ENCODE peak calls at places on chromosomes 5 and 9, in five cellular contexts. One of them, this sample, is unnamed.

GRCh38 chr9:120735009-120735408 is 20.7 kb upstream of the MEGF9 start:
- DNase-seq in K562: no peak
- DNase-seq in HTR-8/SVneo: no peak
- DNase-seq in A172: no peak
- DNase-seq in GM12892: no peak
- DNase-seq in this sample: no peak

GRCh38 chr5:132009706-132010405 is 1.6 kb downstream of the ACSL6 start:
- DNase-seq in K562: no peak
- DNase-seq in HTR-8/SVneo: no peak
- DNase-seq in A172: no peak
- DNase-seq in GM12892: no peak
- DNase-seq in this sample: no peak

GRCh38 chr9:91384954-91385353 is 23.2 kb upstream of the AUH start:
- DNase-seq in K562: no peak
- DNase-seq in HTR-8/SVneo: no peak
- DNase-seq in A172: no peak
- DNase-seq in GM12892: no peak
- DNase-seq in this sample: no peak

GRCh38 chr9:105828596-105829213 is 134.4 kb downstream of the TMEM38B start:
- DNase-seq in K562: no peak
- DNase-seq in HTR-8/SVneo: no peak
- DNase-seq in A172: no peak
- DNase-seq in GM12892: no peak
- DNase-seq in this sample: no peak

GRCh38 chr9:2465921-2466460 is 155.6 kb upstream of the VLDLR start:
- DNase-seq in K562: no peak
- DNase-seq in HTR-8/SVneo: peak; percentile 23
- DNase-seq in A172: no peak
- DNase-seq in GM12892: no peak
- DNase-seq in this sample: no peak

GRCh38 chr9:107737987-107738743 is 248.6 kb upstream of the KLF4 start:
- DNase-seq in K562: no peak
- DNase-seq in HTR-8/SVneo: no peak
- DNase-seq in A172: peak; percentile 53
- DNase-seq in GM12892: no peak
- DNase-seq in this sample: no peak

GRCh38 chr5:37723147-37723961 is 116.5 kb downstream of the GDNF start:
- DNase-seq in K562: peak; percentile 62
- DNase-seq in HTR-8/SVneo: no peak
- DNase-seq in A172: no peak
- DNase-seq in GM12892: no peak
- DNase-seq in this sample: peak; percentile 50

GRCh38 chr5:1522601-1523479 is 920 bp downstream of the LPCAT1 start:
- DNase-seq in K562: peak; percentile 43
- DNase-seq in HTR-8/SVneo: no peak
- DNase-seq in A172: no peak
- DNase-seq in GM12892: no peak
- DNase-seq in this sample: no peak

GRCh38 chr5:177232761-177233160 is 70.8 kb downstream of the RAB24 start:
- DNase-seq in K562: no peak
- DNase-seq in HTR-8/SVneo: no peak
- DNase-seq in A172: no peak
- DNase-seq in GM12892: no peak
- DNase-seq in this sample: no peak

GRCh38 chr5:143471041-143471509 is 67.6 kb upstream of the NR3C1 start:
- DNase-seq in K562: no peak
- DNase-seq in HTR-8/SVneo: no peak
- DNase-seq in A172: peak; percentile 29
- DNase-seq in GM12892: no peak
- DNase-seq in this sample: no peak

GRCh38 chr5:178293815-178294214 is 61.2 kb upstream of the PHYKPL start:
- DNase-seq in K562: no peak
- DNase-seq in HTR-8/SVneo: no peak
- DNase-seq in A172: no peak
- DNase-seq in GM12892: no peak
- DNase-seq in this sample: no peak

GRCh38 chr5:111762895-111763294 is 5.9 kb upstream of the NREP start:
- DNase-seq in K562: no peak
- DNase-seq in HTR-8/SVneo: no peak
- DNase-seq in A172: no peak
- DNase-seq in GM12892: no peak
- DNase-seq in this sample: no peak

GRCh38 chr5:80990527-80990926 is 30.4 kb downstream of the RASGRF2 start:
- DNase-seq in K562: no peak
- DNase-seq in HTR-8/SVneo: no peak
- DNase-seq in A172: no peak
- DNase-seq in GM12892: no peak
- DNase-seq in this sample: no peak

GRCh38 chr5:73663161-73663859 is 37.3 kb downstream of the ARHGEF28 start:
- DNase-seq in K562: no peak
- DNase-seq in HTR-8/SVneo: no peak
- DNase-seq in A172: no peak
- DNase-seq in GM12892: no peak
- DNase-seq in this sample: no peak

GRCh38 chr9:93058357-93059096 is at the start of gene SUSD3:
- DNase-seq in K562: peak; percentile 94
- DNase-seq in HTR-8/SVneo: no peak
- DNase-seq in A172: no peak
- DNase-seq in GM12892: peak; percentile 74
- DNase-seq in this sample: no peak

GRCh38 chr5:55969956-55970355 is 24.8 kb downstream of the IL6ST start:
- DNase-seq in K562: no peak
- DNase-seq in HTR-8/SVneo: no peak
- DNase-seq in A172: no peak
- DNase-seq in GM12892: no peak
- DNase-seq in this sample: no peak

GRCh38 chr9:110814159-110814558 is 145.6 kb downstream of the MUSK start:
- DNase-seq in K562: no peak
- DNase-seq in HTR-8/SVneo: peak; percentile 20
- DNase-seq in A172: peak; percentile 85
- DNase-seq in GM12892: no peak
- DNase-seq in this sample: no peak

GRCh38 chr9:88820055-88820454 is 171.2 kb upstream of the S1PR3 start:
- DNase-seq in K562: no peak
- DNase-seq in HTR-8/SVneo: no peak
- DNase-seq in A172: no peak
- DNase-seq in GM12892: no peak
- DNase-seq in this sample: no peak

This sample was measured in globus pallidus.